ENCODE peak calls at places on chromosome 15, in six cellular contexts. One of them, this sample, is unnamed. For H3K4me1, the result is how much of the 10 kb centered on the place peaks cover.

GRCh38 chr15:50880651-50881114 is 27.8 kb upstream of the AP4E1 start:
- DNase-seq in mesenchymal stem cell: peak
- DNase-seq in H1: no peak
- DNase-seq in mesendoderm: peak
- DNase-seq in H9: no peak
- DNase-seq in IMR-90: peak
- DNase-seq in this sample: no peak

GRCh38 chr15:90160781-90161727 is 40.1 kb upstream of the SEMA4B start:
- DNase-seq in mesenchymal stem cell: no peak
- DNase-seq in IMR-90: no peak
- DNase-seq in mesendoderm: no peak
- DNase-seq in H1: peak
- DNase-seq in H9: peak
- DNase-seq in this sample: no peak

GRCh38 chr15:60673918-60674558 is 195.1 kb upstream of the ICE2 start:
- DNase-seq in mesendoderm: peak
- DNase-seq in mesenchymal stem cell: peak
- DNase-seq in H9: no peak
- DNase-seq in IMR-90: peak
- DNase-seq in H1: no peak
- DNase-seq in this sample: no peak

GRCh38 chr15:40088929-40089755 is 19.5 kb downstream of the BMF start:
- DNase-seq in H1: no peak
- DNase-seq in IMR-90: peak
- DNase-seq in mesenchymal stem cell: no peak
- DNase-seq in mesendoderm: peak
- DNase-seq in H9: peak
- DNase-seq in this sample: no peak

GRCh38 chr15:40002295-40002694 is 36.7 kb downstream of the SRP14 start:
- DNase-seq in mesenchymal stem cell: no peak
- DNase-seq in H9: no peak
- DNase-seq in IMR-90: peak
- DNase-seq in mesendoderm: peak
- DNase-seq in H1: no peak
- DNase-seq in this sample: no peak

GRCh38 chr15:74402873-74403589 is 30.7 kb downstream of the SEMA7A start:
- DNase-seq in mesendoderm: no peak
- DNase-seq in mesenchymal stem cell: no peak
- DNase-seq in H1: no peak
- DNase-seq in H9: no peak
- DNase-seq in IMR-90: no peak
- DNase-seq in this sample: no peak

GRCh38 chr15:56934269-56934668 is 15.8 kb downstream of the TCF12 start:
- DNase-seq in mesendoderm: no peak
- DNase-seq in mesenchymal stem cell: no peak
- DNase-seq in H9: no peak
- DNase-seq in IMR-90: peak
- DNase-seq in H1: no peak
- DNase-seq in this sample: no peak

GRCh38 chr15:66650433-66650832 is 51.6 kb upstream of the SMAD6 start:
- DNase-seq in mesenchymal stem cell: peak
- DNase-seq in H1: no peak
- DNase-seq in mesendoderm: no peak
- DNase-seq in IMR-90: no peak
- DNase-seq in H9: no peak
- DNase-seq in this sample: no peak

GRCh38 chr15:31494786-31495185 is 168.2 kb downstream of the KLF13 start:
- DNase-seq in IMR-90: no peak
- DNase-seq in H9: peak
- DNase-seq in H1: peak
- DNase-seq in mesenchymal stem cell: no peak
- DNase-seq in mesendoderm: no peak
- DNase-seq in this sample: no peak

DNA sequence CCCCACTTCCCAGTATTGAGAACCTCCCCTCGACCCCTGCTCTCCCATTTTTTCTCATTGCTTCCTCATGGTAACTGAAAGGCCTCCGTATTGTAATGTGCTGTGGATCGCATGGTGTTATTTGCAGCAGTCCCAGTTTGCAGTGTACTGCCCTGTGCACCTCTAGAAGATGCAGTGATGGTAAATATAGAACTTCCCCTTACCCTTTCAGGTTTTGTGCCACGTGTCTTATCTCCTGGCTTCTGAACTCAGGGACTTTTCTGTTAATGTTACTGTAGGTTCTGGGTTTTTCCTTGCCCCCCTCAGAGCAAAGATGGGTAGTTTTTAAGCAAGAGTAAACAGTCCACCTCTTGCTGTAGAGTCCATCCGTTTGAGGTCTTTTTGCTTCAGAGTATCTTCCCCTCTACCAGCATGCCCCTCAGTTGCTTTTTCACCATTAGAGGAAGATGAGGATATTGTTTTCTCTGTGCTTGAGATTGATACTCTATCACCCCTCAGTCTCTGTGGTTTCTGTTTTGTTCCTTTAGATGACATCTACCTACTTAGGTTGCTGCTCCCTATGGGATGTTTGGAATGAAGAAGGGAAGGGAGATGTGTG is 22.4 kb downstream of the CHD2 start:
- DNase-seq in IMR-90: no peak
- DNase-seq in H9: no peak
- DNase-seq in mesenchymal stem cell: no peak
- DNase-seq in H1: no peak
- DNase-seq in mesendoderm: no peak
- DNase-seq in this sample: no peak
- H3K4me1 ChIP-seq in IMR-90: under half
- H3K4me1 ChIP-seq in H9: under half
- H3K4me1 ChIP-seq in mesenchymal stem cell: under half
- H3K4me1 ChIP-seq in H1: under half
- H3K4me1 ChIP-seq in mesendoderm: under half
- H3K4me1 ChIP-seq in this sample: under half

GRCh38 chr15:33126559-33127290 is 67.8 kb downstream of the FMN1 start:
- DNase-seq in mesenchymal stem cell: peak
- DNase-seq in IMR-90: peak
- DNase-seq in mesendoderm: peak
- DNase-seq in H9: no peak
- DNase-seq in H1: no peak
- DNase-seq in this sample: no peak
- H2BK15ac ChIP-seq in mesenchymal stem cell: no peak
- H2BK15ac ChIP-seq in IMR-90: peak
- H2BK15ac ChIP-seq in mesendoderm: no peak
- H2BK15ac ChIP-seq in H9: no peak
- H2BK15ac ChIP-seq in H1: peak
- H2BK15ac ChIP-seq in this sample: no peak

GRCh38 chr15:88638626-88639372 is at the start of gene ISG20:
- DNase-seq in mesenchymal stem cell: peak
- DNase-seq in mesendoderm: peak
- DNase-seq in H9: peak
- DNase-seq in IMR-90: peak
- DNase-seq in H1: peak
- DNase-seq in this sample: peak
- H3K4me1 ChIP-seq in mesenchymal stem cell: under half
- H3K4me1 ChIP-seq in mesendoderm: under half
- H3K4me1 ChIP-seq in H9: under half
- H3K4me1 ChIP-seq in IMR-90: under half
- H3K4me1 ChIP-seq in H1: under half
- H3K4me1 ChIP-seq in this sample: under half

GRCh38 chr15:52021128-52021671 is 2.2 kb downstream of the MAPK6 start:
- DNase-seq in mesenchymal stem cell: peak
- DNase-seq in H9: no peak
- DNase-seq in IMR-90: peak
- DNase-seq in H1: no peak
- DNase-seq in mesendoderm: peak
- DNase-seq in this sample: no peak

GRCh38 chr15:52018693-52019393 is at the start of gene MAPK6:
- DNase-seq in mesendoderm: peak
- DNase-seq in IMR-90: peak
- DNase-seq in H1: peak
- DNase-seq in mesenchymal stem cell: peak
- DNase-seq in H9: peak
- DNase-seq in this sample: peak

GRCh38 chr15:52019394-52020252 is 604 bp downstream of the MAPK6 start:
- DNase-seq in H9: peak
- DNase-seq in mesenchymal stem cell: peak
- DNase-seq in H1: peak
- DNase-seq in mesendoderm: peak
- DNase-seq in IMR-90: peak
- DNase-seq in this sample: peak

GRCh38 chr15:52021892-52022540 is 3.0 kb downstream of the MAPK6 start:
- DNase-seq in mesendoderm: no peak
- DNase-seq in IMR-90: no peak
- DNase-seq in H9: no peak
- DNase-seq in H1: no peak
- DNase-seq in mesenchymal stem cell: no peak
- DNase-seq in this sample: no peak

DNA sequence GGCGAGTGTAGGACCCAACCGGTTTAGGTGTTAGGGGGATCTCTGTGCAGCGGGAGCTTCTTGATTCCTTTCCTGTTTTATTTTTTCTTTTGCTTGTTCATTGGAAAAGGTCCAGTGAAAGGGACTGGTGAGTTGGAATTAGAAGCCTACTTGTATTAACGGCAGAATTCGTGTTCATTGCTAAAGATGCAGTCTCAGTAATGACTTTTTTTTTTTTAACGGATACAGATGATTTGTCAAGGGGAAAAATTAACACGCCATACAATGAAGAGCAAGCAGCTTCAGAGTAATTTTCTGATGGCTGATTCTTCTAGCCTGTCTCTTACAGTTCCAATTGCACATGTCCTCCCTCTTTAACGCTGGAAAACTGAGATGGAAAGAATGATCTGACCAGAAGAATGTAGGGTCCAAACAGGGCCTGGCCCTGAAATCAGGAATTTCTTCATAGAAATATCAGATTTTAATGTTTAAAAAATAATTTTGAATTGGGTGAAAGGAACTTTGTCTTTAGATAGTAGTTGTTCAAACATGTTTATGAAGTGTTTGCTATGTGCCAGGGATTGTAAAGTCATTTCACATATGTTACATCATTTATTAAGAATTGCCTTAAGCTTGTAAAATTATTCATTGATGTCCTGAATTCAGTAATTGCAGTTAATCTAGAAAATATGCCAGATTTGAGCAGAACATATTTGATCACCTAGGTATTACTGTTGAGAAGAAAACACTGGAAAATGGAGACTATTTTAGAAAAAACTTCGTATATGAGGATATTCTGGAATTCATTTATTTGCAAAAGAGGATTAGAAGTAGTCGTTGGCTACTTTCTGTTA is 1.4 kb downstream of the MAPK6 start:
- DNase-seq in H9: no peak
- DNase-seq in IMR-90: peak
- DNase-seq in mesenchymal stem cell: peak
- DNase-seq in H1: no peak
- DNase-seq in mesendoderm: no peak
- DNase-seq in this sample: no peak
- H2BK15ac ChIP-seq in H9: no peak
- H2BK15ac ChIP-seq in IMR-90: peak
- H2BK15ac ChIP-seq in mesenchymal stem cell: no peak
- H2BK15ac ChIP-seq in H1: no peak
- H2BK15ac ChIP-seq in mesendoderm: no peak
- H2BK15ac ChIP-seq in this sample: no peak

DNA sequence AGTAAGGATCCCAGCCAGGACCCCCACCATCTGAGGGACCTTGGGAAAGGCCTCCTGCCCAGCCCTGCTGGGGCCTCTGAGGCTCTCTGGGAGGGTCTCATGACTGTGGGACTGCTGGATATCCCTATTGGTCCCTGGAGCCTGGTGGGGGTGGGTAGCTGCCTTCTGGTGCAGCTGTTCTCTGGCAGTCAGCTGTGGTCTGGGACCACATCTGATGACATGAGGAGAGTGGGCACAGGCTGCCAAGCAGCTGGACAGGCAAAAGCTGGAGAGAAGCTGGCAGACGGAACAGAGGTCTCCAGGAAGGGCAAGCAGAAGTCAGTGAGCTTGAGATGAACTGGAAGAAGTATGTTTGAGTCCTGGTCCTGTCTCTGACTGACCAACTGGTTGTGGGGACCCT is 22.4 kb downstream of the PLEKHO2 start:
- DNase-seq in IMR-90: peak
- DNase-seq in H1: no peak
- DNase-seq in H9: no peak
- DNase-seq in mesenchymal stem cell: peak
- DNase-seq in mesendoderm: no peak
- DNase-seq in this sample: no peak
- H3K4me1 ChIP-seq in IMR-90: half or more
- H3K4me1 ChIP-seq in H1: under half
- H3K4me1 ChIP-seq in H9: under half
- H3K4me1 ChIP-seq in mesenchymal stem cell: half or more
- H3K4me1 ChIP-seq in mesendoderm: under half
- H3K4me1 ChIP-seq in this sample: under half

GRCh38 chr15:93168913-93169312 is 79.9 kb upstream of the RGMA start:
- DNase-seq in H1: no peak
- DNase-seq in IMR-90: no peak
- DNase-seq in mesendoderm: no peak
- DNase-seq in mesenchymal stem cell: no peak
- DNase-seq in H9: no peak
- DNase-seq in this sample: no peak
- H2BK15ac ChIP-seq in H1: no peak
- H2BK15ac ChIP-seq in IMR-90: no peak
- H2BK15ac ChIP-seq in mesendoderm: no peak
- H2BK15ac ChIP-seq in mesenchymal stem cell: no peak
- H2BK15ac ChIP-seq in H9: no peak
- H2BK15ac ChIP-seq in this sample: no peak

DNA sequence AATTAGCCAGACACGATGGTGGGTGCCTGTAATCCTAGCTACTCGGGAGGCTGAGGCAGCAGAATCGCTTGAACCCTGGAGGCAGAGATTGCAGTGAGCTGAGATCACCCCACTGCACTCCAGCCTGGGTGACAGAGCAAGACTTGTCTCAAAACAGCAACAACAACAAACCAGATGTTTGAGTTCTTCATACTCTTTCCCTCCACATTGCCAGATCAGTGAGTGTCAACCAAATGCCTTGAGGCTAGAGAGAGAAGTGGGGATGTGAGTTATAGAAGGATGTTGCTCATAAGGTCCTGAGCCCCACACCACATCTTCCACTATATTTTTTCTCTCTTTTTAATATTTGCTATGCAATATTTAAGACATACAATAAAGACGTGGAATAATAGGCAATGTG is 19.8 kb downstream of the MAPKBP1 start:
- DNase-seq in mesendoderm: no peak
- DNase-seq in H1: no peak
- DNase-seq in mesenchymal stem cell: no peak
- DNase-seq in H9: no peak
- DNase-seq in IMR-90: peak
- DNase-seq in this sample: no peak
- H3K4me1 ChIP-seq in mesendoderm: under half
- H3K4me1 ChIP-seq in H1: under half
- H3K4me1 ChIP-seq in mesenchymal stem cell: under half
- H3K4me1 ChIP-seq in H9: under half
- H3K4me1 ChIP-seq in IMR-90: under half
- H3K4me1 ChIP-seq in this sample: under half